ENCODE peak calls at places on chromosomes 16 and 17, in five cellular contexts. E is neural progenitor cell, S is GM23248, F is HCT116, K is MM.1S. Z is an unnamed sample.

GRCh38 chr17:45792995-45793755 is 9.1 kb downstream of the CRHR1 start:
- DNase-seq in E (no peak), S (no peak), F (no peak), K (no peak), Z (no peak)

GRCh38 chr17:81712468-81713003 is 452 bp downstream of the SLC25A10 start:
- DNase-seq in E (peak), S (peak), F (no peak), K (peak), Z (no peak)

GRCh38 chr17:35973333-35974260 is 7.7 kb downstream of the CCL16 start:
- DNase-seq in E (no peak), S (peak), F (no peak), K (no peak), Z (no peak)

GRCh38 chr16:62010186-62010585 is 26.1 kb downstream of the CDH8 start:
- DNase-seq in E (no peak), S (no peak), F (no peak), K (no peak), Z (no peak)

GRCh38 chr17:32452281-32452680 is 8.0 kb downstream of the PSMD11 start:
- DNase-seq in E (no peak), S (no peak), F (no peak), K (no peak), Z (no peak)

GRCh38 chr17:2049333-2050245 is 5.3 kb upstream of the HIC1 start:
- DNase-seq in E (peak), S (peak), F (no peak), K (peak), Z (peak)

GRCh38 chr17:68567581-68567980 is 33.6 kb downstream of the FAM20A start:
- DNase-seq in E (no peak), S (no peak), F (no peak), K (no peak), Z (no peak)

GRCh38 chr17:57869599-57870282 is 19.9 kb upstream of the MRPS23 start:
- DNase-seq in E (no peak), S (peak), F (no peak), K (no peak), Z (no peak)

GRCh38 chr17:6713130-6713917 is at the start of gene SLC13A5:
- DNase-seq in E (peak), S (peak), F (no peak), K (no peak), Z (peak)

GRCh38 chr16:87360862-87361610 is 22.5 kb downstream of the FBXO31 start:
- DNase-seq in E (peak), S (no peak), F (no peak), K (no peak), Z (no peak)

GRCh38 chr17:79045001-79045729 is 21.2 kb downstream of the C1QTNF1 start:
- DNase-seq in E (no peak), S (no peak), F (no peak), K (no peak), Z (no peak)

GRCh38 chr16:79563919-79564318 is 36.6 kb downstream of the MAF start:
- DNase-seq in E (peak), S (no peak), F (no peak), K (no peak), Z (peak)

GRCh38 chr17:42779942-42780815 is at the start of gene WNK4:
- DNase-seq in E (peak), S (peak), F (no peak), K (no peak), Z (peak)

DNA sequence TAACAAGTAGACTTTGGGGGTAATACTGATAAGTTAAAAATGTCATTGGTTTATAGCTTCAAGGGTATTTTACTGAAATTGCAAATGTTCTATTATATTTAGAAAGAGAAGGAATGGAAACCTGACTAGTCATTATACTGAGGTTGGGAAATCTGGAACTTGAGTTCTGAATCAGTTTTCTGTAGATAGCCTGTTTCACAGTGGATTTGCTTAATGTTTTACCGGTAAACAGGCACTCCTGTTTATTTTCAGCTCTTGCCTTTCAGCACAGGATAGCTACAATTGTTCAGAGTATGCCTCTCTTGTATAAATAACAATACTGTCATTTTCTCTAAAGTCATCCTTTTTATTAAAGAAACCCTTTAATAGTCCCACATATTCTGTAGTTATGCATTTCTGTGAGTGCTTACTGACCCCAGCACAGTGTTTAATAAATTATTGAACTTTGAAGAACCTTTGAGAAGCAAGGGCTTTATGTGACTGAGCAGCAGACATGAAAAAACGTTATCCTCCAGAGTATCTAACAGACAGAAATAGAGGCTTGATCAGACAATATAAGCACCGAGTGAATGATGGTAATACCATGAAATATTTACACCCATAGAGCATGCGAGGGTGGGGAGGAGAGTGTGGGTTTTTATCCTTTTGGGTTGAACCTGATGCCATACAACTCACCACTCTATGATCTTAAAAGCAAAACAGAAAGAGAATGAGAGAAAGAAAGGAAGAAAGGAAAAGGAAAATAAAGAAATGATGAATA is 58.2 kb downstream of the FTO start:
- DNase-seq in E (no peak), S (peak), F (no peak), K (no peak), Z (no peak)
- TF ChIP-seq EZH2phosphoT487 in E (no peak), S (no peak), F (no peak), K (no peak), Z (no peak)

DNA sequence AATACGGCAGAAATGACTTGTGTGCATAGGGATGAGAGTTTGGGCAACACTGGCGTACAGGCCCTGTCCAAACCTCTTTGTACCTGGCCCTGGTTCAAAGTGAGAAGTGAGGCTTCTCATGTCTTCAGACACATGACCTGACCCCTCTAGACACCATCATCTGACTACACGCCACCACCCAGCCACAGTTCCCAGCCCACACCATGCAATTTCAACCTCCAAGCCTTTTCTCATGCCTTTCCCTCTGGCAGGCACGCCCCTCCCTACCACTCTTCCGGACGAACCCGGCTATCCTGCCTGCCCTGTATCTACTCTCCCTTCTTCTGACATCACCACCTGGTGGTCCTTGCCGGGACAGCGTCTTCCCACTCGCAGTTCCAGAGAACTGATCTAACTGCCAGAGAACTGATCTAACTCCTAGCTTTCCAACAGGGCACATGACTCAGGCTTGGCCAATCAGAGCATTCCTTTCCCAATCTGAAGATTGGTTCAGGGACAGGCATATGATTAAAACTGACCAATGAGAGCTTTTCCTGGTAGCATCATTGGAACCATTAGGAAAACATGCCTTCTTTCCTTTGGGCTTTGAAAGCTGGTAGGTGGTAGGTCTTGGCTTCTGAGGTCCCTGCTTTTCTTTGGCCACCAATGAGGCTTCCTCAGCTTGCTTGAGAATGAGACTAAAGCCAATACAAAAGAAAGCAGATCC is 27.0 kb upstream of the IL21R start:
- DNase-seq in E (peak), S (peak), F (peak), K (peak), Z (peak)
- H3K27ac ChIP-seq in E (no peak), S (no peak), F (peak), K (peak), Z (no peak)

GRCh38 chr16:25041437-25041836 is 26.3 kb upstream of the ARHGAP17 start:
- DNase-seq in E (no peak), S (no peak), F (no peak), K (no peak), Z (no peak)
- TF ChIP-seq EZH2phosphoT487 in E (no peak), S (no peak), F (no peak), K (no peak), Z (no peak)

GRCh38 chr17:27576429-27577123 is 54.4 kb upstream of the LGALS9 start:
- DNase-seq in E (no peak), S (peak), F (no peak), K (no peak), Z (no peak)
- H3K27ac ChIP-seq in E (no peak), S (peak), F (peak), K (no peak), Z (no peak)

GRCh38 chr17:65370669-65371126 is 190.8 kb downstream of the AXIN2 start:
- DNase-seq in E (peak), S (no peak), F (no peak), K (no peak), Z (peak)

GRCh38 chr17:65371702-65372101 is 189.7 kb downstream of the AXIN2 start:
- DNase-seq in E (no peak), S (no peak), F (no peak), K (no peak), Z (no peak)

DNA sequence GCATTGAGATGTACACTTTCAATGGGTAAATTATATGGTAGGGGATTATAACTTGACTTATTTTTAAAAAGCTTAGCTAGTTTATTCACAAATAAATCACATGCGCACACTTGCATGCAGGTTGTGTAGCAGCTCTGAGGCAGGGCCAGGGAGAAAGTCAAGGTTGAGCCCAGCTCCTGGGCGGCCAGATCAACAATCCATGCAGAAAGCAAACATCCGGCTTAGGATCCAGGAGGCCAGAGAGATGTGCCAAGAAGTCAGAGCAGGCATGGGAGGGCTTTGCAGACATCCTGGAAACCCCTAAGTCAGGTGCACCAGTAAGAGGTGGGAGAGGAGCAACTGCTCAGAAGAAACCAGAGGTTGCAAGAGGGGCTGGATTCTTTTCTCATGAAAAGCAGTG is 186.5 kb downstream of the AXIN2 start:
- DNase-seq in E (no peak), S (no peak), F (no peak), K (no peak), Z (no peak)
- TF ChIP-seq EZH2phosphoT487 in E (no peak), S (no peak), F (no peak), K (no peak), Z (no peak)

GRCh38 chr16:56116577-56116964 is 74.7 kb upstream of the GNAO1 start:
- DNase-seq in E (peak), S (no peak), F (no peak), K (no peak), Z (peak)
- H3K27ac ChIP-seq in E (no peak), S (no peak), F (no peak), K (no peak), Z (no peak)

DNA sequence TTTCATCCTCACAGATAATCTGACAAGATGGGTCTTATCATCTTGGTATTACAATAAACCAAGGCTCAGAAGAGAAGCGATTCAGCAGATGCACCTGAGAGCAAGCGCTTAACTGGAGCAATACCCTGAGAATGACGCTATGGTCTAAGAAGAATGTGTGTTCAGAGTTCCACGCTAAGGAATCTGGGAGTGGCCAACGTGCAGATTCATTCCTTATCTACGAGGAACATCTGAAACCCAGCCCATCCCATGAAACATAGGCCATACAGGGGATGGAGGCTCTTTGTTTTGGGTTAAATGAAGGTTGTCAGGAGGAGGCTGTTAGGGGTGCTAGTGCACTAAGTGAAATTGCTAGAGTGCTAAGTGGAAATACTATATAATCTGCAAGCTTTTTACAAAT is 28.5 kb upstream of the KDM8 start:
- DNase-seq in E (no peak), S (peak), F (no peak), K (no peak), Z (no peak)
- TF ChIP-seq EZH2phosphoT487 in E (no peak), S (no peak), F (no peak), K (no peak), Z (no peak)

DNA sequence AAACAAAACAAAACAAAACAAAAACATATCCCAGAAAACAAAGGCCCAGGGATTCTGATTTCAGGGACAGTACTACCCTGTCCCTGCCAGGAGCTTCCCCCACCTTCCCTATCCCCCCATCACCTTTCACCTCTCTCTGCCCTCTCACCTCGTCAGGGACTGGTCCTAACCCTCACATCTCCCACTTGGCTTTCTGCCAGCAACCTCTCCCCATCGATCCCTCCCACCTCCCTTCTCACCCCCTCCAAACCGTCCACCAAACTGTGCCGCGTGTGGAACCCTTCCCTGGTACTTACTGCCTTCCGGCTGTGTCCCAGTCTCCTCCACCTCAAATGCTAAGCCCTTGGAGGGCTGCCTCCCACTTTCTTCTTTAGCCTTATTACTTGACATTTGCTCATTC is 36.4 kb downstream of the TMEM186 start:
- DNase-seq in E (no peak), S (no peak), F (no peak), K (no peak), Z (no peak)
- H3K27ac ChIP-seq in E (no peak), S (no peak), F (no peak), K (no peak), Z (no peak)